ENCODE peak calls at places on chromosome 1, in four cellular contexts. One of them, this sample, is unnamed.

GRCh38 chr1:57277681-57278080 is 146.2 kb downstream of the DAB1 start:
- DNase-seq in activated CD4-positive, alpha-beta T cell treated with anti-CD3 and anti-CD28 coated beads, Interleukin-2, amount 50 U/mL, for 48 hours: no peak
- DNase-seq in cerebellar cortex: no peak
- DNase-seq in AG10803: no peak
- DNase-seq in this sample: no peak

GRCh38 chr1:153683853-153684252 is 5.4 kb downstream of the NPR1 start:
- DNase-seq in activated CD4-positive, alpha-beta T cell treated with anti-CD3 and anti-CD28 coated beads, Interleukin-2, amount 50 U/mL, for 48 hours: no peak
- DNase-seq in cerebellar cortex: no peak
- DNase-seq in AG10803: no peak
- DNase-seq in this sample: no peak

GRCh38 chr1:5747428-5748285 is 244.6 kb downstream of the NPHP4 start:
- DNase-seq in activated CD4-positive, alpha-beta T cell treated with anti-CD3 and anti-CD28 coated beads, Interleukin-2, amount 50 U/mL, for 48 hours: no peak
- DNase-seq in cerebellar cortex: no peak
- DNase-seq in AG10803: no peak
- DNase-seq in this sample: no peak

GRCh38 chr1:66648896-66649597 is 103.2 kb upstream of the DYNLT5 start:
- DNase-seq in activated CD4-positive, alpha-beta T cell treated with anti-CD3 and anti-CD28 coated beads, Interleukin-2, amount 50 U/mL, for 48 hours: no peak
- DNase-seq in cerebellar cortex: no peak
- DNase-seq in AG10803: no peak
- DNase-seq in this sample: peak

GRCh38 chr1:177426533-177426932 is 255.8 kb downstream of the BRINP2 start:
- DNase-seq in activated CD4-positive, alpha-beta T cell treated with anti-CD3 and anti-CD28 coated beads, Interleukin-2, amount 50 U/mL, for 48 hours: no peak
- DNase-seq in cerebellar cortex: no peak
- DNase-seq in AG10803: no peak
- DNase-seq in this sample: no peak

GRCh38 chr1:72892461-72892860 is 610.1 kb upstream of the NEGR1 start:
- DNase-seq in activated CD4-positive, alpha-beta T cell treated with anti-CD3 and anti-CD28 coated beads, Interleukin-2, amount 50 U/mL, for 48 hours: no peak
- DNase-seq in cerebellar cortex: no peak
- DNase-seq in AG10803: peak
- DNase-seq in this sample: no peak

GRCh38 chr1:93056214-93056613 is 22.9 kb upstream of the MTF2 start:
- DNase-seq in activated CD4-positive, alpha-beta T cell treated with anti-CD3 and anti-CD28 coated beads, Interleukin-2, amount 50 U/mL, for 48 hours: no peak
- DNase-seq in cerebellar cortex: no peak
- DNase-seq in AG10803: peak
- DNase-seq in this sample: peak

GRCh38 chr1:29393451-29393826 is 157.1 kb downstream of the PTPRU start:
- DNase-seq in activated CD4-positive, alpha-beta T cell treated with anti-CD3 and anti-CD28 coated beads, Interleukin-2, amount 50 U/mL, for 48 hours: no peak
- DNase-seq in cerebellar cortex: no peak
- DNase-seq in AG10803: no peak
- DNase-seq in this sample: no peak

GRCh38 chr1:229092377-229093257 is 178.3 kb upstream of the RAB4A start:
- DNase-seq in activated CD4-positive, alpha-beta T cell treated with anti-CD3 and anti-CD28 coated beads, Interleukin-2, amount 50 U/mL, for 48 hours: no peak
- DNase-seq in cerebellar cortex: no peak
- DNase-seq in AG10803: no peak
- DNase-seq in this sample: peak

GRCh38 chr1:59674605-59675004 is 140.1 kb upstream of the HOOK1 start:
- DNase-seq in activated CD4-positive, alpha-beta T cell treated with anti-CD3 and anti-CD28 coated beads, Interleukin-2, amount 50 U/mL, for 48 hours: no peak
- DNase-seq in cerebellar cortex: no peak
- DNase-seq in AG10803: peak
- DNase-seq in this sample: no peak

GRCh38 chr1:68120136-68120791 is 69.8 kb upstream of the DIRAS3 start:
- DNase-seq in activated CD4-positive, alpha-beta T cell treated with anti-CD3 and anti-CD28 coated beads, Interleukin-2, amount 50 U/mL, for 48 hours: peak
- DNase-seq in cerebellar cortex: peak
- DNase-seq in AG10803: peak
- DNase-seq in this sample: peak

GRCh38 chr1:71464016-71464415 is 383.2 kb upstream of the ZRANB2 start:
- DNase-seq in activated CD4-positive, alpha-beta T cell treated with anti-CD3 and anti-CD28 coated beads, Interleukin-2, amount 50 U/mL, for 48 hours: no peak
- DNase-seq in cerebellar cortex: no peak
- DNase-seq in AG10803: peak
- DNase-seq in this sample: no peak

GRCh38 chr1:170985406-170985805 is 50.1 kb downstream of the MROH9 start:
- DNase-seq in activated CD4-positive, alpha-beta T cell treated with anti-CD3 and anti-CD28 coated beads, Interleukin-2, amount 50 U/mL, for 48 hours: no peak
- DNase-seq in cerebellar cortex: no peak
- DNase-seq in AG10803: no peak
- DNase-seq in this sample: no peak

GRCh38 chr1:25875154-25875855 is at the start of gene PAQR7:
- DNase-seq in activated CD4-positive, alpha-beta T cell treated with anti-CD3 and anti-CD28 coated beads, Interleukin-2, amount 50 U/mL, for 48 hours: peak
- DNase-seq in cerebellar cortex: peak
- DNase-seq in AG10803: peak
- DNase-seq in this sample: no peak

GRCh38 chr1:171833091-171833822 is 8.0 kb upstream of the DNM3 start:
- DNase-seq in activated CD4-positive, alpha-beta T cell treated with anti-CD3 and anti-CD28 coated beads, Interleukin-2, amount 50 U/mL, for 48 hours: no peak
- DNase-seq in cerebellar cortex: no peak
- DNase-seq in AG10803: peak
- DNase-seq in this sample: no peak

GRCh38 chr1:3631330-3631729 is 6.5 kb downstream of the TPRG1L start:
- DNase-seq in activated CD4-positive, alpha-beta T cell treated with anti-CD3 and anti-CD28 coated beads, Interleukin-2, amount 50 U/mL, for 48 hours: no peak
- DNase-seq in cerebellar cortex: no peak
- DNase-seq in AG10803: no peak
- DNase-seq in this sample: no peak

GRCh38 chr1:52919051-52919719 is 2.4 kb downstream of the ECHDC2 start:
- DNase-seq in activated CD4-positive, alpha-beta T cell treated with anti-CD3 and anti-CD28 coated beads, Interleukin-2, amount 50 U/mL, for 48 hours: no peak
- DNase-seq in cerebellar cortex: no peak
- DNase-seq in AG10803: no peak
- DNase-seq in this sample: no peak

GRCh38 chr1:179745131-179745611 is 2.1 kb downstream of the FAM163A start:
- DNase-seq in activated CD4-positive, alpha-beta T cell treated with anti-CD3 and anti-CD28 coated beads, Interleukin-2, amount 50 U/mL, for 48 hours: no peak
- DNase-seq in cerebellar cortex: no peak
- DNase-seq in AG10803: no peak
- DNase-seq in this sample: no peak

GRCh38 chr1:168691541-168691940 is 37.5 kb downstream of the DPT start:
- DNase-seq in activated CD4-positive, alpha-beta T cell treated with anti-CD3 and anti-CD28 coated beads, Interleukin-2, amount 50 U/mL, for 48 hours: no peak
- DNase-seq in cerebellar cortex: no peak
- DNase-seq in AG10803: no peak
- DNase-seq in this sample: no peak

GRCh38 chr1:67831850-67832513 is 1.3 kb downstream of the GNG12 start:
- DNase-seq in activated CD4-positive, alpha-beta T cell treated with anti-CD3 and anti-CD28 coated beads, Interleukin-2, amount 50 U/mL, for 48 hours: peak
- DNase-seq in cerebellar cortex: no peak
- DNase-seq in AG10803: peak
- DNase-seq in this sample: peak

GRCh38 chr1:44576456-44577150 is 97.7 kb downstream of the TMEM53 start:
- DNase-seq in activated CD4-positive, alpha-beta T cell treated with anti-CD3 and anti-CD28 coated beads, Interleukin-2, amount 50 U/mL, for 48 hours: no peak
- DNase-seq in cerebellar cortex: no peak
- DNase-seq in AG10803: no peak
- DNase-seq in this sample: no peak

GRCh38 chr1:190320952-190321351 is 156.7 kb downstream of the BRINP3 start:
- DNase-seq in activated CD4-positive, alpha-beta T cell treated with anti-CD3 and anti-CD28 coated beads, Interleukin-2, amount 50 U/mL, for 48 hours: no peak
- DNase-seq in cerebellar cortex: no peak
- DNase-seq in AG10803: no peak
- DNase-seq in this sample: peak

GRCh38 chr1:44076093-44076492 is 42.5 kb upstream of the KLF17 start:
- DNase-seq in activated CD4-positive, alpha-beta T cell treated with anti-CD3 and anti-CD28 coated beads, Interleukin-2, amount 50 U/mL, for 48 hours: no peak
- DNase-seq in cerebellar cortex: no peak
- DNase-seq in AG10803: peak
- DNase-seq in this sample: no peak

GRCh38 chr1:108646661-108647269 is 14.1 kb downstream of the HENMT1 start:
- DNase-seq in activated CD4-positive, alpha-beta T cell treated with anti-CD3 and anti-CD28 coated beads, Interleukin-2, amount 50 U/mL, for 48 hours: peak
- DNase-seq in cerebellar cortex: no peak
- DNase-seq in AG10803: peak
- DNase-seq in this sample: peak

This sample was measured in NAMALWA.